ENCODE peak calls at places on chromosomes 1 and 21, in ten cellular contexts. E is astrocyte; U is GM12865; Z is T-helper 2 cell; Q is endothelial cell; H is activated naive CD4-positive, alpha-beta T cell treated with anti-CD3 and anti-CD28 coated beads, Interleukin-2, amount 10 ng/mL, durations not matched to agents 7 days and 5 days; B is NCI-H1417; K is foreskin fibroblast; D is WTC11; J is tibial artery. G is an unnamed sample.

GRCh38 chr1:157089789-157090188 is 9.8 kb downstream of the ETV3L start:
- DNase-seq in E (no peak), U (no peak), Z (no peak), Q (no peak), H (no peak), B (no peak), K (no peak), D (no peak), J (peak; percentile 48), G (no peak)

GRCh38 chr1:156643266-156644092 is 1.6 kb downstream of the BCAN start:
- DNase-seq in E (no peak), U (peak; percentile 66), Z (no peak), Q (no peak), H (peak; percentile 68), B (no peak), K (no peak), D (no peak), J (no peak), G (no peak)

GRCh38 chr1:166839600-166840308 is 479 bp downstream of the POGK start:
- DNase-seq in E (peak; percentile 6), U (peak; percentile 58), Z (peak; percentile 43), Q (peak; percentile 46), H (peak; percentile 65), B (peak; percentile 83), K (peak; percentile 72), D (peak; percentile 65), J (peak; percentile 74), G (peak; percentile 72)

GRCh38 chr1:24795236-24795635 is 50.0 kb downstream of the CLIC4 start:
- DNase-seq in E (no peak), U (no peak), Z (no peak), Q (no peak), H (no peak), B (no peak), K (peak; percentile 31), D (no peak), J (no peak), G (no peak)

GRCh38 chr1:167317463-167317862 is 96.8 kb downstream of the POU2F1 start:
- DNase-seq in E (no peak), U (no peak), Z (no peak), Q (no peak), H (no peak), B (no peak), K (no peak), D (no peak), J (no peak), G (no peak)

GRCh38 chr1:207101720-207102119 is 2.3 kb upstream of the C4BPA start:
- DNase-seq in E (no peak), U (no peak), Z (no peak), Q (no peak), H (no peak), B (no peak), K (no peak), D (no peak), J (no peak), G (no peak)

GRCh38 chr1:150256549-150257341 is 829 bp upstream of the CA14 start:
- DNase-seq in E (no peak), U (no peak), Z (no peak), Q (peak; percentile 33), H (no peak), B (peak; percentile 50), K (peak; percentile 47), D (peak; percentile 53), J (no peak), G (peak; percentile 54)

GRCh38 chr1:173297798-173298391 is 90.8 kb upstream of the TNFSF4 start:
- DNase-seq in E (peak; percentile 60), U (peak; percentile 88), Z (no peak), Q (no peak), H (no peak), B (no peak), K (no peak), D (no peak), J (no peak), G (no peak)

GRCh38 chr21:17429936-17430335 is 82.9 kb upstream of the CXADR start:
- DNase-seq in E (no peak), U (no peak), Z (no peak), Q (no peak), H (no peak), B (no peak), K (no peak), D (no peak), J (no peak), G (no peak)

GRCh38 chr1:34709547-34709946 is 45.3 kb upstream of the GJB5 start:
- DNase-seq in E (no peak), U (no peak), Z (no peak), Q (peak; percentile 46), H (peak; percentile 28), B (no peak), K (peak; percentile 2), D (peak; percentile 36), J (no peak), G (no peak)

G was measured in glutamatergic neuron.